ENCODE peak calls at places on chromosomes 1 and 21, in six cellular contexts. K, T, N, V, C and Q are unnamed samples.

GRCh38 chr1:14913475-14914155 is 239.9 kb upstream of the TMEM51 start:
- DNase-seq in K (peak; percentile 28), T (no peak), N (peak; percentile 57), V (no peak), C (no peak), Q (no peak)

GRCh38 chr1:183137782-183138181 is 48.3 kb upstream of the LAMC2 start:
- DNase-seq in K (no peak), T (peak; percentile 93), N (no peak), V (no peak), C (peak; percentile 20), Q (peak; percentile 52)

GRCh38 chr1:156643266-156644092 is 1.6 kb downstream of the BCAN start:
- DNase-seq in K (no peak), T (no peak), N (no peak), V (no peak), C (no peak), Q (no peak)

GRCh38 chr1:156063997-156064285 is 3.0 kb downstream of the RAB25 start:
- DNase-seq in K (no peak), T (no peak), N (no peak), V (no peak), C (peak; percentile 43), Q (no peak)

GRCh38 chr1:52904590-52905375 is 16.8 kb downstream of the ECHDC2 start:
- DNase-seq in K (peak; percentile 58), T (peak; percentile 18), N (peak; percentile 48), V (no peak), C (no peak), Q (peak; percentile 35)

GRCh38 chr1:180929389-180929788 is 16.7 kb downstream of the KIAA1614 start:
- DNase-seq in K (no peak), T (no peak), N (no peak), V (no peak), C (no peak), Q (no peak)

GRCh38 chr1:211353562-211354212 is 27.1 kb downstream of the TRAF5 start:
- DNase-seq in K (peak; percentile 13), T (no peak), N (no peak), V (no peak), C (no peak), Q (no peak)

GRCh38 chr1:43933386-43934278 is at the start of gene ARTN:
- DNase-seq in K (no peak), T (no peak), N (no peak), V (no peak), C (no peak), Q (no peak)

GRCh38 chr1:23217421-23218115 is at the start of gene HTR1D:
- DNase-seq in K (no peak), T (no peak), N (no peak), V (no peak), C (no peak), Q (no peak)

GRCh38 chr1:17045623-17046022 is 8.2 kb downstream of the SDHB start:
- DNase-seq in K (peak; percentile 16), T (peak; percentile 26), N (no peak), V (no peak), C (no peak), Q (no peak)

GRCh38 chr1:30418426-30419245 is 304.7 kb downstream of the MATN1 start:
- DNase-seq in K (no peak), T (no peak), N (no peak), V (no peak), C (no peak), Q (no peak)

GRCh38 chr1:214192825-214193643 is 87.9 kb upstream of the SMYD2 start:
- DNase-seq in K (no peak), T (no peak), N (no peak), V (peak; percentile 24), C (no peak), Q (no peak)

GRCh38 chr21:21230672-21231071 is 232.5 kb downstream of the NCAM2 start:
- DNase-seq in K (no peak), T (no peak), N (no peak), V (no peak), C (peak; percentile 24), Q (peak; percentile 8)

GRCh38 chr1:176448340-176448739 is 14.6 kb upstream of the PAPPA2 start:
- DNase-seq in K (no peak), T (no peak), N (no peak), V (no peak), C (no peak), Q (no peak)

GRCh38 chr1:11594222-11594621 is 60.0 kb downstream of the FBXO2 start:
- DNase-seq in K (no peak), T (peak; percentile 31), N (no peak), V (no peak), C (peak; percentile 2), Q (peak; percentile 55)

DNA sequence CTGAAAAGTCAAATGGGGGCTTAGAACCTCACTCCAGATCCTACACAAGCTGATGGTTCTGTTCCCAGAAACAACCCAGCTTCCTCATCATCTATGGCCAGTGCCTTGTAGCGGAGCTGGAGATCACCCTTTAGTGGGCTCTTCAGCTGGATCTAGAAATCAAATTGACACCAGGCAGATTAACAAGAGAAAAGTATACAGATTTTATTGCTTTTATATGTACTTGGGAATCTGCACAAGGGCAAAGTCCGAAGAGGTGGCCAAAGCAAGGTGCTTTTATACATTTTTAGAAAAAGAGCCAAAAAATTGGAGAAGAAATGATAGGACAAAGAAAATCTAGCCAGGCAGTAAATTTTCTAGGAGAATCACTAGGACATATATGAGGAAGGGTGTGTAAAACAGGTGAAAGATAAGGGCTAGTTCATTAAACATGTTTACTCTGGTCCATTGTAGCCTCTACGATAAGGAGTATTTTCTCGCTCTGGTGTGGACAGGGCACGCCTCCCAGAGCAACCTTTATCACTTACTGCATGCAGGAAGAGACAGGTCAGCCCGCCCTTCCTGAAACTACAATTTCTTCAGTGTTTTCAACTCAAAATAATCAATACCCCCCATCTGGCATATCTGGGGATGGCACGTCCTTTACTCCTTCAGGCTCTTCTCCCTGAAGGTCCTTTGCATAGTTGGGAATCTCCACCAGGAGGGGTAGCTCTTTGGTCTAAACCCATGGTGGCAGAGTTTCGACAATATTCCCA is 14.0 kb upstream of the LGALS8 start:
- DNase-seq in K (no peak), T (no peak), N (no peak), V (no peak), C (no peak), Q (no peak)
- TF ChIP-seq CTCF in K (no peak), T (no peak), N (no peak), V (no peak), C (no peak), Q (no peak)

GRCh38 chr1:8133657-8134430 is 107.7 kb upstream of the ERRFI1 start:
- DNase-seq in K (no peak), T (peak; percentile 95), N (no peak), V (peak; percentile 52), C (peak; percentile 93), Q (peak; percentile 96)
- H3K4me3 ChIP-seq in K (no peak overlapping the region), T (peak overlapping the region; percentile 46), N (no peak overlapping the region), V (no peak overlapping the region), C (no peak overlapping the region), Q (peak overlapping the region; percentile 41)

GRCh38 chr1:246608616-246609376 is 42.5 kb downstream of the CNST start:
- DNase-seq in K (no peak), T (peak; percentile 86), N (peak; percentile 23), V (peak; percentile 98), C (peak; percentile 97), Q (peak; percentile 96)
- TF ChIP-seq CTCF in K (no peak), T (peak; percentile 20), N (no peak), V (peak; percentile 45), C (peak; percentile 43), Q (peak; percentile 15)

GRCh38 chr1:210311726-210312493 is 16.8 kb upstream of the HHAT start:
- DNase-seq in K (no peak), T (no peak), N (no peak), V (no peak), C (no peak), Q (no peak)
- H3K4me3 ChIP-seq in K (peak overlapping the region; percentile 51), T (no peak overlapping the region), N (no peak overlapping the region), V (peak overlapping the region; percentile 52), C (no peak overlapping the region), Q (peak overlapping the region; percentile 44)

GRCh38 chr1:178367151-178367550 is 129.6 kb downstream of the CLEC20A start:
- DNase-seq in K (no peak), T (no peak), N (no peak), V (no peak), C (no peak), Q (no peak)
- TF ChIP-seq CTCF in K (no peak), T (no peak), N (no peak), V (no peak), C (no peak), Q (no peak)